ENCODE peak calls at places on chromosomes 12 and 14, in six cellular contexts. D is CD8-positive, alpha-beta T cell; U is Calu3; O is CD4-positive, alpha-beta T cell; E is fibroblast of mammary gland; I is tibial nerve. A is an unnamed sample.

GRCh38 chr14:88473791-88474190 is 81.0 kb downstream of the PTPN21 start:
- DNase-seq in D (no peak), U (no peak), O (no peak), E (no peak), I (no peak), A (no peak)

GRCh38 chr12:3101309-3102022 is 24.3 kb downstream of the TSPAN9 start:
- DNase-seq in D (no peak), U (no peak), O (no peak), E (no peak), I (no peak), A (no peak)

GRCh38 chr12:87332987-87333761 is 696.0 kb downstream of the C12orf50 start:
- DNase-seq in D (no peak), U (no peak), O (no peak), E (no peak), I (no peak), A (no peak)

GRCh38 chr12:66352197-66352596 is 49.9 kb downstream of the HELB start:
- DNase-seq in D (no peak), U (peak), O (no peak), E (peak), I (no peak), A (no peak)

GRCh38 chr14:101711041-101711861 is 50.3 kb upstream of the PPP2R5C start:
- DNase-seq in D (peak), U (no peak), O (no peak), E (no peak), I (no peak), A (peak)

GRCh38 chr14:22493753-22494152 is 95.3 kb downstream of the DAD1 start:
- DNase-seq in D (no peak), U (no peak), O (no peak), E (no peak), I (no peak), A (no peak)

GRCh38 chr14:106286697-106287290 is 760.4 kb downstream of the TMEM121 start:
- DNase-seq in D (no peak), U (no peak), O (no peak), E (no peak), I (no peak), A (peak)

GRCh38 chr12:109679716-109680520 is 33.7 kb upstream of the FAM222A start:
- DNase-seq in D (no peak), U (no peak), O (no peak), E (no peak), I (no peak), A (no peak)

GRCh38 chr12:52307836-52308806 is 13.1 kb downstream of the KRT83 start:
- DNase-seq in D (no peak), U (peak), O (no peak), E (no peak), I (no peak), A (peak)
- TF ChIP-seq CTCF in D (no peak), U (no peak), O (no peak), E (no peak), I (peak), A (no peak)

GRCh38 chr14:73168274-73168673 is 32.0 kb downstream of the PSEN1 start:
- DNase-seq in D (no peak), U (no peak), O (no peak), E (no peak), I (no peak), A (no peak)
- TF ChIP-seq CTCF in D (no peak), U (no peak), O (no peak), E (no peak), I (no peak), A (no peak)

GRCh38 chr12:19507823-19508222 is 68.5 kb downstream of the AEBP2 start:
- DNase-seq in D (no peak), U (no peak), O (no peak), E (peak), I (no peak), A (no peak)
- TF ChIP-seq CTCF in D (no peak), U (no peak), O (no peak), E (peak), I (peak), A (no peak)

DNA sequence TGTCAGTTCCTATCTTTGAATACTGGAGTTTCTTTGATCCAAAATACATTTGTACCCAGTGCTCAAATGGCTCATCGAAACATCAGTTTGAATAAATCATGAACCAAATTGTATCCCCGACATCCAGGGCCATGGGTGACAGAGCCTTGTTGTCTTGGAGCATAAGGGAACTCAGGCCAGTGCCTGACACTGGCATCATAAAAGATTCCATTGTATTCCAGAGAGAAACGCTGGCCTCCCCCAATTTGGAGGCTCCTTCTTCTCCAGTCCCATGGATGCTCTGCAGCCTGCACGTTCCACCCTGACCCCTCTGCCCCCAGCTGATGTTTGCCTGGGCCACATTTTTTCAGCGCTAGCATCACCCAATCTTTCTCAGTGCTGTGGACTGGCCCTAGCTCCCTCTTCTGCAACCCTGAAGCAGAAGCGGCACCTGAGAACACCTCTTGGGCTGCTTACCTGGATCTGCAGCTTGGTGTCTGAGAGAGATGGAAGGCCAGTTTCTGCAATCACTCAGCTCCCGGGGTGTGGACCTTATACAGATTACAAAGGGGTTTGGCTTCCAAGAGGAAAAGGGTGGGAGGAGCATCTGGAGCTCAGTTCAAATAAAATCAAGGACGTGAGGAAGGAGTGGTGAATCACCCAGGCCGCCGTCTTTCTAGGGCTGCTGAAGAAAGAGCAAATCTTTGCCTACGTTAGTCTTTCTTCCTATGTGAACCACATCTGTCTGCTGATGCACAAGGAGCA is at the start of gene RNASE1:
- DNase-seq in D (no peak), U (peak), O (no peak), E (peak), I (no peak), A (no peak)
- TF ChIP-seq CTCF in D (no peak), U (no peak), O (no peak), E (no peak), I (no peak), A (no peak)

DNA sequence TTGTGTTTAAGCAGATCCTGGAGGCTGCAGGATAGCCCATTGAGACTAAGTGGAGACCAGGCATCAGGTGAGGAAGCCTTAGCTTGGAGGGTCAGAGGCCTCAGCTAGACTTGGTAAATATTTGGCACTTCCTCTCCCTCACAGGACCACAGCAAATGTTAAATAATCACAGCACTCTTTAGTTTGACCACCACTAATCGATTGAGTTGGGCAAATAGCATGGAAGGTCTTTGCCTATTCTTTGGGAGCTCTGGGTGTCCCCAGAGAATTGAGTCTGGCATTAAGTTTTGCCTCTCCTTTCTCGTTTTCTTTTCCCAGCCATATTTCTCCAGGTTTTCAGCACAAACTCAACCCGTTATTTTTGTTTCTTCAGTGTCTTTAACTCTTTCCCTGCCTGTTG is 61.4 kb downstream of the ETV6 start:
- DNase-seq in D (no peak), U (no peak), O (no peak), E (no peak), I (no peak), A (no peak)
- TF ChIP-seq CTCF in D (no peak), U (no peak), O (no peak), E (no peak), I (no peak), A (no peak)

GRCh38 chr12:40106202-40106533 is 287 bp upstream of the SLC2A13 start:
- DNase-seq in D (no peak), U (no peak), O (no peak), E (no peak), I (no peak), A (no peak)

GRCh38 chr12:40107098-40107802 is 1.4 kb upstream of the SLC2A13 start:
- DNase-seq in D (peak), U (peak), O (peak), E (peak), I (peak), A (peak)

GRCh38 chr12:40105515-40106201 is at the start of gene SLC2A13:
- DNase-seq in D (peak), U (peak), O (peak), E (peak), I (peak), A (peak)

GRCh38 chr12:40106655-40107054 is 774 bp upstream of the SLC2A13 start:
- DNase-seq in D (no peak), U (no peak), O (no peak), E (no peak), I (no peak), A (no peak)

GRCh38 chr12:40107803-40108620 is 2.1 kb upstream of the SLC2A13 start:
- DNase-seq in D (no peak), U (no peak), O (no peak), E (no peak), I (no peak), A (no peak)
- TF ChIP-seq CTCF in D (peak), U (peak), O (peak), E (no peak), I (no peak), A (no peak)

GRCh38 chr14:104149617-104150141 is 11.3 kb downstream of the KIF26A start:
- DNase-seq in D (no peak), U (no peak), O (no peak), E (no peak), I (no peak), A (no peak)

GRCh38 chr14:104151546-104152245 is 13.3 kb downstream of the KIF26A start:
- DNase-seq in D (no peak), U (no peak), O (no peak), E (no peak), I (no peak), A (no peak)

GRCh38 chr14:104149278-104149595 is 10.8 kb downstream of the KIF26A start:
- DNase-seq in D (no peak), U (no peak), O (no peak), E (no peak), I (no peak), A (no peak)

GRCh38 chr14:104151028-104151385 is 12.6 kb downstream of the KIF26A start:
- DNase-seq in D (no peak), U (no peak), O (no peak), E (no peak), I (no peak), A (no peak)

GRCh38 chr14:104150201-104151027 is 12.0 kb downstream of the KIF26A start:
- DNase-seq in D (no peak), U (no peak), O (no peak), E (peak), I (no peak), A (no peak)
- TF ChIP-seq CTCF in D (no peak), U (no peak), O (peak), E (peak), I (no peak), A (no peak)

GRCh38 chr14:74979442-74980397 is 23.0 kb upstream of the EIF2B2 start:
- DNase-seq in D (no peak), U (no peak), O (no peak), E (no peak), I (no peak), A (peak)
- TF ChIP-seq CTCF in D (no peak), U (no peak), O (no peak), E (no peak), I (no peak), A (no peak)

GRCh38 chr12:44510510-44510909 is 365.6 kb downstream of the NELL2 start:
- DNase-seq in D (no peak), U (no peak), O (no peak), E (no peak), I (no peak), A (no peak)
- TF ChIP-seq CTCF in D (no peak), U (no peak), O (no peak), E (no peak), I (no peak), A (no peak)